ENCODE peak calls at places on chromosome 13, in four cellular contexts. P is K562, A is SK-N-SH, J is HepG2. D is an unnamed sample.

GRCh38 chr13:106500450-106500849 is 35.0 kb downstream of the EFNB2 start:
- DNase-seq in P (no peak), A (no peak), J (no peak), D (no peak)

GRCh38 chr13:105804561-105805190 is 730.8 kb downstream of the EFNB2 start:
- DNase-seq in A (no peak), P (no peak), J (no peak), D (no peak)

GRCh38 chr13:37748913-37749312 is 120.7 kb downstream of the TRPC4 start:
- DNase-seq in P (no peak), A (no peak), J (no peak), D (no peak)

GRCh38 chr13:70407486-70407885 is 299.2 kb upstream of the KLHL1 start:
- DNase-seq in J (no peak), P (no peak), A (no peak), D (no peak)

GRCh38 chr13:23407996-23408395 is 25.5 kb downstream of the SACS start:
- DNase-seq in J (no peak), A (no peak), P (no peak), D (no peak)

GRCh38 chr13:94520001-94520400 is 40.5 kb upstream of the DCT start:
- DNase-seq in P (no peak), A (no peak), J (no peak), D (no peak)

GRCh38 chr13:94093652-94094310 is 385.7 kb downstream of the DCT start:
- DNase-seq in J (no peak), A (no peak), P (no peak), D (no peak)

GRCh38 chr13:69296130-69296529 is 811.5 kb upstream of the ATXN8OS start:
- DNase-seq in J (no peak), A (no peak), P (no peak), D (no peak)

GRCh38 chr13:24623141-24623665 is 57.0 kb upstream of the ATP12A start:
- DNase-seq in P (no peak), A (no peak), J (no peak), D (no peak)

GRCh38 chr13:97191615-97192014 is 30.5 kb upstream of the MBNL2 start:
- DNase-seq in J (no peak), P (no peak), A (no peak), D (no peak)

GRCh38 chr13:50453238-50453637 is 390.3 kb downstream of the DLEU7 start:
- DNase-seq in A (no peak), P (no peak), J (no peak), D (no peak)

GRCh38 chr13:36919833-36920611 is at the start of gene SMAD9:
- DNase-seq in J (peak; percentile 50), P (peak; percentile 60), A (peak; percentile 91), D (no peak)

GRCh38 chr13:27797228-27797624 is 4.9 kb downstream of the GSX1 start:
- DNase-seq in A (no peak), P (no peak), J (no peak), D (no peak)

GRCh38 chr13:35164324-35164932 is 222.4 kb downstream of the NBEA start:
- DNase-seq in J (peak; percentile 20), P (peak; percentile 17), A (peak; percentile 16), D (peak; percentile 40)

GRCh38 chr13:59409651-59410200 is 754.0 kb downstream of the DIAPH3 start:
- DNase-seq in P (no peak), J (no peak), A (no peak), D (no peak)

GRCh38 chr13:112183544-112184145 is 116.7 kb downstream of the SOX1 start:
- DNase-seq in A (no peak), J (no peak), P (no peak), D (no peak)

GRCh38 chr13:61258185-61258584 is 157.5 kb downstream of the PCDH20 start:
- DNase-seq in A (no peak), P (no peak), J (no peak), D (no peak)

GRCh38 chr13:38969187-38969586 is 21.4 kb downstream of the STOML3 start:
- DNase-seq in J (no peak), P (no peak), A (no peak), D (no peak)

GRCh38 chr13:107832521-107833095 is 382.7 kb downstream of the LIG4 start:
- DNase-seq in J (no peak), A (no peak), P (no peak), D (no peak)

GRCh38 chr13:21071894-21072293 is 10.5 kb upstream of the LATS2 start:
- DNase-seq in A (no peak), P (no peak), J (no peak), D (no peak)

GRCh38 chr13:80341771-80342271 is 895 bp upstream of the SPRY2 start:
- DNase-seq in P (no peak), J (peak; percentile 49), A (peak; percentile 80), D (no peak)

GRCh38 chr13:27281420-27281819 is 10.8 kb downstream of the RASL11A start:
- DNase-seq in A (no peak), P (no peak), J (no peak), D (no peak)

GRCh38 chr13:41065098-41065497 is 3.8 kb downstream of the WBP4 start:
- DNase-seq in A (no peak), J (no peak), P (no peak), D (no peak)
- TF ChIP-seq POLR2AphosphoS5 in A (no peak), J (no peak), P (no peak), D (no peak)

GRCh38 chr13:45046445-45046844 is 57.1 kb downstream of the GPALPP1 start:
- DNase-seq in A (no peak), J (no peak), P (no peak), D (no peak)

GRCh38 chr13:45036206-45036605 is 46.9 kb downstream of the GPALPP1 start:
- DNase-seq in A (no peak), P (no peak), J (no peak), D (no peak)

GRCh38 chr13:45040173-45040572 is 50.8 kb downstream of the GPALPP1 start:
- DNase-seq in P (no peak), A (no peak), J (no peak), D (no peak)

GRCh38 chr13:45042539-45042938 is 53.2 kb downstream of the GPALPP1 start:
- DNase-seq in J (no peak), A (no peak), P (no peak), D (no peak)

GRCh38 chr13:45040626-45041025 is 51.3 kb downstream of the GPALPP1 start:
- DNase-seq in J (no peak), A (no peak), P (no peak), D (no peak)
- TF ChIP-seq RFX5 in J (no peak), A (no peak), P (no peak), D (no peak)

DNA sequence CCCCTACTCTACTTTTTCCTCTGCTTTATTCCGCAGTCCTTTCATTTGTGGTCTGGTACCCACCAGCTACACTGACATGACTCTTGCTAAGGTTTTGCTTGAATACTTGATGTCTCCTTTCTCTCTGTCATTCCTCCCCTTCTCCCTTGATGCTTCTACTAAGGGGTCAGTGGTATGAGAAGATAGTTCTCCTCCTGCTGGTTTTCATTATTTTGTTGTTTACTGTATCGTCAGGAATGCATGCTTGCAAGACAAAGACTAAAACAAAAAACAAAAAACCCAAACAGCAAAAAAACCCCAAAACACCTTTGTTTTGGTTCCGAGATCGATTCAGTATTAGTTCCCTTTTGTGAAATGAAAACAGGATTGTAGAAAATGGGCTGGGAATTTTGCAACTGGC is 59.5 kb downstream of the PCCA start:
- DNase-seq in A (no peak), P (no peak), J (no peak), D (no peak)
- TF ChIP-seq FOXM1 in A (no peak), P (no peak), J (no peak), D (no peak)

GRCh38 chr13:30142502-30143211 is 164.7 kb downstream of the KATNAL1 start:
- DNase-seq in P (no peak), J (peak; percentile 6), A (peak; percentile 75), D (no peak)
- TF ChIP-seq POLR2AphosphoS5 in P (no peak), J (no peak), A (peak; percentile 49), D (no peak)

DNA sequence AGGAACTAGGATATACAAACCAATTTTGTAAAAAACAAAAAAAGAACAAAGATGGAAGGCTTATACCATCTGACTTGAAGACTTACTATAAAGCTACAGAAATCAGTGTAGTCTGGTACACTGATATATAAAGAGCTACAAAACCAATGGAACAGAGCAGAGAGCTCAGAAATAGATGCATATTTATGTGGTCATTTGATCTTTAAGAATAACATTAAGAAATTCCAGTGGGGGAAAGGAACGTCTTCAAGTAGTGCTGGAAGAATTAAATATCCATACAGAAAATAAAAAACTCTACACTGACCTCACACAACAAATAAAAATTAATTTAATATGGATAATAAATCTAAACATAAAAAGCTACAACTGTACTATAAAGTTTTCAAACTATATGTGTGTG is 317.0 kb downstream of the ENOX1 start:
- DNase-seq in A (no peak), J (no peak), P (no peak), D (no peak)
- TF ChIP-seq RFX5 in A (no peak), J (no peak), P (no peak), D (no peak)

DNA sequence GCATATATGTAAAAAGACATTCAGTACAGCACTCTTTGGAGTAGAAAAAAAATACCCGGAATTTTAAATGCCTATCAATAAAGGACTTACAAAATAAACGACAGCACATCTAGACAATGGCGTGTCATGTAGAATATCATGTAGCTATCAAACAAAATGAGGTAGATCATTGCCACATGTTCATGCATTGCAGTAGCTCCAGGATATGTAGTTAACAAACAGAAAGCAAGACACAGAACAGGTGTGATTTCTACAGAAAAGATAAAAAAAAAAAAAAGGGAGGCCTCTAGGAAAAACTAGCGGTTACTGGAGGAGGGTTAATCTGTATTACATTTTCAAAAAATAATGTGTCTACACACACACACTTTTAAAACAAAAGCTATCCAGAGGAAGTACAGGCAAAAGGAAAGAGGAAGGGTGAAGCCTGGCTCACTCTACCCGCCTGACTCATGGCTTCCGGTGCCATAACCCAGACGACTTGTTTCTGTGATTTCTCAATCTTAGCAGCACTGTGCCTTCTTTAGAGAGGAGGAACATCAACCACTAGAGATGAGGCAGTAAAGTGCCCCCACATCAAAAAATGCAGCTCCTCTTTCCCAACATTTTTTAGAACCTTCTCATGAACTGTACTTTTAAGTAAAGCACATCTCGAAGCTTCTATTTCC is 6.9 kb downstream of the KCTD12 start:
- DNase-seq in P (no peak), A (peak; percentile 34), J (no peak), D (peak; percentile 47)
- TF ChIP-seq FOXM1 in P (no peak), A (no peak), J (no peak), D (no peak)

DNA sequence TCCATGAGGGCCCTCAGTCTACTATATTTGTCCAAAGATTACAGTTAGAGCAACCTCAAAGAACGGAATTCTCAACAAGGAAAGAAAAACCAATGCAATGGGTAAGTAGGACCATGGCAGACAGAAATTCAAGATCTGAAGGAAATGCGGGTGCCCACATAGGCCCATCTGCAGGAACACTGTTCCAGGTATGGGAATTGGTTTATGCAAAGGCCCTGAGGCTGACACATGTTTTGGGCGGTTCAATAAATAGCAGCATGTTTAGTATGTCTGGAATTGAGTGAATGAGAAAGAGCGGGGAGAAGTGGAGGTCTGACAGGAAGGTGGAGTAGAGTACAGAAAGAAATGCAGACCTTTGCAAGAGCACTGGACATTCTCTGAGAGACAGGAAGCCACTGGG is 164.7 kb upstream of the KLF12 start:
- DNase-seq in J (no peak), P (no peak), A (no peak), D (no peak)
- TF ChIP-seq POLR2AphosphoS5 in J (no peak), P (no peak), A (no peak), D (no peak)

DNA sequence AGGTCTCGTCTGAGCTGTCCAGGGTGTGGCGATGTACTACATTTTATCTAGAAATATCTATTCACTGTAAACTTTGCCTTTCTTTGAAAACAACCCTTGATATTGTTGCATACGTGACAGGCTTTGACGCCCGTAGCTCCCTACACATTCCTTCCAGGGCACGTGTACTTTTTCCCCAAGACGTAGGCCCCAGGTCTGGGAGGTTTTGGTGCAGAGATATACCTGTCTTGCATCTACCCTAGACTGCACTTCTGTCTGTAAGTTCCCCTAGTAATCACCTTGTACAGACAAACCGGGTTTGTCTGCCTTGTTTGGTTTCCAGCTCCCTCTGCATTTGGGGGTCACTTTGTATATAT is 69.2 kb downstream of the ERICH6B start:
- DNase-seq in J (no peak), A (no peak), P (no peak), D (no peak)
- TF ChIP-seq RFX5 in J (no peak), A (no peak), P (no peak), D (no peak)